ENCODE peak calls at places on chromosomes 6 and 20, in four cellular contexts. R is colonic mucosa, M is uterus, D is fibroblast of lung. W is an unnamed sample.

GRCh38 chr6:115721564-115721963 is 339.1 kb downstream of the FRK start:
- DNase-seq in R (no peak), M (no peak), D (no peak), W (no peak)

GRCh38 chr6:53179961-53180651 is 31.5 kb upstream of the GCM1 start:
- DNase-seq in R (peak; percentile 48), M (peak; percentile 22), D (peak; percentile 56), W (peak; percentile 27)

GRCh38 chr6:125986295-125986955 is at the start of gene TRMT11:
- DNase-seq in R (peak; percentile 91), M (peak; percentile 86), D (peak; percentile 84), W (peak; percentile 83)

GRCh38 chr6:163768905-163769304 is 354.4 kb downstream of the QKI start:
- DNase-seq in R (no peak), M (no peak), D (no peak), W (no peak)

GRCh38 chr20:6940052-6940451 is 172.6 kb downstream of the BMP2 start:
- DNase-seq in R (no peak), M (no peak), D (peak; percentile 12), W (no peak)

GRCh38 chr20:11686900-11687543 is 230.7 kb upstream of the BTBD3 start:
- DNase-seq in R (peak; percentile 34), M (no peak), D (peak; percentile 14), W (peak; percentile 55)

GRCh38 chr6:135535989-135536414 is 38.5 kb upstream of the AHI1 start:
- DNase-seq in R (no peak), M (no peak), D (peak; percentile 98), W (peak; percentile 8)

GRCh38 chr6:79385333-79385732 is 150.9 kb upstream of the HMGN3 start:
- DNase-seq in R (no peak), M (no peak), D (no peak), W (no peak)

GRCh38 chr6:35402136-35402855 is 49.8 kb upstream of the FANCE start:
- DNase-seq in R (peak; percentile 30), M (no peak), D (no peak), W (peak; percentile 51)

GRCh38 chr6:154071711-154072110 is 32.7 kb downstream of the OPRM1 start:
- DNase-seq in R (no peak), M (no peak), D (no peak), W (no peak)

GRCh38 chr20:14235355-14235754 is 102.1 kb downstream of the FLRT3 start:
- DNase-seq in R (no peak), M (no peak), D (peak; percentile 70), W (no peak)

GRCh38 chr6:7166410-7167293 is 58.9 kb downstream of the RREB1 start:
- DNase-seq in R (peak; percentile 66), M (no peak), D (peak; percentile 90), W (no peak)

GRCh38 chr6:29527126-29527525 is 32.4 kb downstream of the UBD start:
- DNase-seq in R (no peak), M (no peak), D (no peak), W (no peak)

GRCh38 chr20:47196091-47197081 is 160.1 kb downstream of the ZMYND8 start:
- DNase-seq in R (peak; percentile 76), M (peak; percentile 51), D (peak; percentile 63), W (peak; percentile 95)

GRCh38 chr6:154932562-154933027 is 62.5 kb upstream of the TIAM2 start:
- DNase-seq in R (no peak), M (no peak), D (peak; percentile 42), W (no peak)

GRCh38 chr20:52889225-52889624 is 82.9 kb upstream of the TSHZ2 start:
- DNase-seq in R (no peak), M (no peak), D (peak; percentile 57), W (no peak)

GRCh38 chr6:143279385-143279784 is 171.1 kb downstream of the ADAT2 start:
- DNase-seq in R (no peak), M (no peak), D (peak; percentile 15), W (peak; percentile 30)

GRCh38 chr6:25278914-25279747 is at the start of gene CARMIL1:
- DNase-seq in R (peak; percentile 94), M (peak; percentile 74), D (peak; percentile 70), W (peak; percentile 99)
- TF ChIP-seq CTCF in R (peak; percentile 59), M (peak; percentile 75), D (peak; percentile 66), W (peak; percentile 97)

GRCh38 chr6:156953478-156954146 is 176.4 kb downstream of the ARID1B start:
- DNase-seq in R (no peak), M (peak; percentile 57), D (peak; percentile 97), W (peak; percentile 73)
- TF ChIP-seq CTCF in R (no peak), M (peak; percentile 63), D (peak; percentile 50), W (no peak)

GRCh38 chr6:10659697-10660348 is 34.6 kb downstream of the C6orf52 start:
- DNase-seq in R (no peak), M (no peak), D (no peak), W (no peak)
- TF ChIP-seq CTCF in R (no peak), M (no peak), D (no peak), W (no peak)

DNA sequence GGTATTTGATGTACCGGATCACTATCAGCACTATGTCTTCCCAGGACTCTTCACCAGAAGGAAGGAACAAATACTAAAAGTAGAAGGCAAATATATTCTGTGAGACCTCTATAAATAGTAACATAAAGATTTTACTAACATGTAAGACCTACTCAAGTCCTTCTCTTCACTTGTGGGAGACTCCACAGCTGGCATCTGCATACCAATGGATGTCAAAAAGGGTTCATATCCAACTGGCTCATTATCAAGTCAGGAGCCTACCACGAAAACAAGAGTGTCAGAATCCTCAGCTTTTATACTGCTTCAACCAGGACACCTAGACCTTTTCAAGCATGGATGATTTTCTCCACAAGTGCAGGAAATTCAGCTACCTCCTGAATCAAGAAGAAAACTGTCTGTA is 20.0 kb upstream of the MARCKS start:
- DNase-seq in R (no peak), M (no peak), D (no peak), W (no peak)
- TF ChIP-seq CTCF in R (no peak), M (no peak), D (no peak), W (no peak)